ENCODE peak calls at places on chromosome 17, in eight cellular contexts. Q is thoracic aorta; D is activated naive CD4-positive, alpha-beta T cell treated with anti-CD3 and anti-CD28 coated beads, Interleukin-2, amount 10 ng/mL, durations not matched to agents 7 days and 5 days; K is H54; M is type B pancreatic cell; P is activated effector memory CD4-positive, alpha-beta T cell treated with Interleukin-2 at 50 U/mL for 16 hours; A is IMR-90; N is HS-27A. W is an unnamed sample.

GRCh38 chr17:34990921-34991365 is 10.6 kb downstream of the LIG3 start:
- DNase-seq in D (no peak), K (no peak), A (peak), P (no peak), Q (no peak), M (no peak), N (no peak), W (no peak)

GRCh38 chr17:32699247-32699646 is 177.7 kb downstream of the MYO1D start:
- DNase-seq in N (no peak), Q (no peak), M (no peak), K (no peak), P (no peak), A (no peak), D (no peak), W (no peak)

GRCh38 chr17:73595068-73595865 is 49.0 kb downstream of the SDK2 start:
- DNase-seq in Q (no peak), P (no peak), D (peak), A (no peak), K (peak), M (no peak), N (no peak), W (no peak)

GRCh38 chr17:40364906-40365305 is 369 bp upstream of the GJD3 start:
- DNase-seq in Q (no peak), M (no peak), K (no peak), P (no peak), N (no peak), D (no peak), A (no peak), W (no peak)

GRCh38 chr17:66343531-66344078 is 41.2 kb downstream of the PRKCA start:
- DNase-seq in N (no peak), D (no peak), P (no peak), M (no peak), Q (no peak), A (no peak), K (no peak), W (no peak)

GRCh38 chr17:39759204-39759603 is 21.5 kb downstream of the GRB7 start:
- DNase-seq in P (no peak), Q (no peak), N (no peak), M (no peak), K (no peak), D (no peak), A (no peak), W (no peak)

GRCh38 chr17:55433029-55433628 is 11.5 kb upstream of the MMD start:
- DNase-seq in Q (no peak), P (no peak), K (no peak), M (no peak), D (no peak), A (peak), N (no peak), W (no peak)

GRCh38 chr17:46777943-46778915 is 40.3 kb downstream of the WNT3 start:
- DNase-seq in A (no peak), P (no peak), N (no peak), D (no peak), K (no peak), M (no peak), Q (no peak), W (no peak)